ENCODE peak calls at places on chromosomes 4 and X, in four cellular contexts. One of them, this sample, is unnamed.

GRCh38 chrX:48540015-48540350 is 469 bp downstream of the TBC1D25 start:
- DNase-seq in thyroid gland: no peak
- DNase-seq in lower leg skin: no peak
- DNase-seq in heart left ventricle: no peak
- DNase-seq in this sample: no peak

GRCh38 chr4:112510468-112511293 is 5.3 kb downstream of the NEUROG2 start:
- DNase-seq in thyroid gland: no peak
- DNase-seq in heart left ventricle: no peak
- DNase-seq in lower leg skin: no peak
- DNase-seq in this sample: no peak

GRCh38 chr4:184039963-184040383 is 134.9 kb downstream of the STOX2 start:
- DNase-seq in lower leg skin: no peak
- DNase-seq in heart left ventricle: peak
- DNase-seq in thyroid gland: no peak
- DNase-seq in this sample: no peak

GRCh38 chr4:45350438-45350837 is 624.1 kb upstream of the GNPDA2 start:
- DNase-seq in thyroid gland: no peak
- DNase-seq in lower leg skin: no peak
- DNase-seq in heart left ventricle: no peak
- DNase-seq in this sample: no peak

GRCh38 chr4:40916880-40917279 is 167.1 kb downstream of the NSUN7 start:
- DNase-seq in heart left ventricle: peak
- DNase-seq in lower leg skin: no peak
- DNase-seq in thyroid gland: peak
- DNase-seq in this sample: no peak

GRCh38 chrX:107146670-107147069 is 28.0 kb upstream of the RBM41 start:
- DNase-seq in thyroid gland: no peak
- DNase-seq in lower leg skin: no peak
- DNase-seq in heart left ventricle: no peak
- DNase-seq in this sample: no peak

GRCh38 chrX:113512700-113513395 is 672.2 kb upstream of the AMOT start:
- DNase-seq in lower leg skin: no peak
- DNase-seq in heart left ventricle: no peak
- DNase-seq in thyroid gland: no peak
- DNase-seq in this sample: no peak

GRCh38 chr4:107908377-107908776 is 23.0 kb upstream of the CYP2U1 start:
- DNase-seq in thyroid gland: no peak
- DNase-seq in heart left ventricle: no peak
- DNase-seq in lower leg skin: no peak
- DNase-seq in this sample: no peak

GRCh38 chr4:184814686-184815045 is 11.1 kb downstream of the ACSL1 start:
- DNase-seq in lower leg skin: no peak
- DNase-seq in thyroid gland: no peak
- DNase-seq in heart left ventricle: no peak
- DNase-seq in this sample: no peak

GRCh38 chr4:163400911-163401310 is 57.2 kb downstream of the NPY5R start:
- DNase-seq in lower leg skin: no peak
- DNase-seq in heart left ventricle: no peak
- DNase-seq in thyroid gland: no peak
- DNase-seq in this sample: no peak

GRCh38 chrX:109629310-109629709 is 4.3 kb upstream of the KCNE5 start:
- DNase-seq in heart left ventricle: no peak
- DNase-seq in lower leg skin: no peak
- DNase-seq in thyroid gland: no peak
- DNase-seq in this sample: no peak

GRCh38 chr4:3418029-3418762 is 23.6 kb upstream of the HGFAC start:
- DNase-seq in lower leg skin: no peak
- DNase-seq in thyroid gland: no peak
- DNase-seq in heart left ventricle: no peak
- DNase-seq in this sample: no peak

GRCh38 chr4:38869511-38869910 is 1.9 kb downstream of the FAM114A1 start:
- DNase-seq in lower leg skin: no peak
- DNase-seq in thyroid gland: no peak
- DNase-seq in heart left ventricle: no peak
- DNase-seq in this sample: no peak

GRCh38 chrX:20712811-20713210 is 446.1 kb upstream of the RPS6KA3 start:
- DNase-seq in heart left ventricle: no peak
- DNase-seq in lower leg skin: no peak
- DNase-seq in thyroid gland: no peak
- DNase-seq in this sample: no peak

GRCh38 chr4:89640620-89641366 is 196.2 kb downstream of the SNCA start:
- DNase-seq in thyroid gland: peak
- DNase-seq in heart left ventricle: peak
- DNase-seq in lower leg skin: no peak
- DNase-seq in this sample: no peak

GRCh38 chr4:77072195-77072753 is 3.5 kb downstream of the CCNI start:
- DNase-seq in heart left ventricle: no peak
- DNase-seq in thyroid gland: peak
- DNase-seq in lower leg skin: no peak
- DNase-seq in this sample: no peak

GRCh38 chrX:107574054-107574683 is 54.1 kb upstream of the PRPS1 start:
- DNase-seq in lower leg skin: no peak
- DNase-seq in thyroid gland: no peak
- DNase-seq in heart left ventricle: no peak
- DNase-seq in this sample: no peak

GRCh38 chr4:120175272-120175671 is 108.6 kb upstream of the MAD2L1 start:
- DNase-seq in lower leg skin: no peak
- DNase-seq in thyroid gland: no peak
- DNase-seq in heart left ventricle: no peak
- DNase-seq in this sample: no peak

GRCh38 chr4:48343531-48343930 is 2.2 kb downstream of the SLAIN2 start:
- DNase-seq in heart left ventricle: no peak
- DNase-seq in lower leg skin: no peak
- DNase-seq in thyroid gland: no peak
- DNase-seq in this sample: no peak

GRCh38 chrX:134374294-134374693 is 85.7 kb upstream of the HPRT1 start:
- DNase-seq in lower leg skin: no peak
- DNase-seq in thyroid gland: no peak
- DNase-seq in heart left ventricle: no peak
- DNase-seq in this sample: no peak

GRCh38 chr4:47145630-47146029 is 114.3 kb downstream of the GABRB1 start:
- DNase-seq in heart left ventricle: no peak
- DNase-seq in thyroid gland: no peak
- DNase-seq in lower leg skin: no peak
- DNase-seq in this sample: no peak

GRCh38 chr4:114272226-114272625 is 292.8 kb upstream of the ARSJ start:
- DNase-seq in lower leg skin: no peak
- DNase-seq in thyroid gland: no peak
- DNase-seq in heart left ventricle: no peak
- DNase-seq in this sample: no peak

GRCh38 chr4:158371158-158371557 is 150.5 kb upstream of the RXFP1 start:
- DNase-seq in heart left ventricle: no peak
- DNase-seq in thyroid gland: no peak
- DNase-seq in lower leg skin: no peak
- DNase-seq in this sample: no peak

GRCh38 chrX:53682885-53683555 is 3.5 kb downstream of the HUWE1 start:
- DNase-seq in heart left ventricle: peak
- DNase-seq in thyroid gland: peak
- DNase-seq in lower leg skin: no peak
- DNase-seq in this sample: no peak

GRCh38 chr4:5773271-5773555 is 62.2 kb downstream of the EVC start:
- DNase-seq in thyroid gland: no peak
- DNase-seq in lower leg skin: no peak
- DNase-seq in heart left ventricle: no peak
- DNase-seq in this sample: no peak

GRCh38 chr4:144634978-144635747 is 10.8 kb upstream of the HHIP start:
- DNase-seq in lower leg skin: no peak
- DNase-seq in heart left ventricle: no peak
- DNase-seq in thyroid gland: no peak
- DNase-seq in this sample: no peak

GRCh38 chr4:74660866-74661265 is 133.5 kb downstream of the BTC start:
- DNase-seq in thyroid gland: no peak
- DNase-seq in lower leg skin: no peak
- DNase-seq in heart left ventricle: no peak
- DNase-seq in this sample: no peak

GRCh38 chr4:37891221-37892159 is 606 bp downstream of the TBC1D1 start:
- DNase-seq in lower leg skin: no peak
- DNase-seq in thyroid gland: peak
- DNase-seq in heart left ventricle: peak
- DNase-seq in this sample: no peak

GRCh38 chr4:139934336-139934735 is 219.6 kb downstream of the MAML3 start:
- DNase-seq in heart left ventricle: no peak
- DNase-seq in lower leg skin: no peak
- DNase-seq in thyroid gland: no peak
- DNase-seq in this sample: no peak

GRCh38 chrX:4550018-4550417 is 836.6 kb upstream of the PRKX start:
- DNase-seq in lower leg skin: no peak
- DNase-seq in thyroid gland: no peak
- DNase-seq in heart left ventricle: no peak
- DNase-seq in this sample: no peak

DNA sequence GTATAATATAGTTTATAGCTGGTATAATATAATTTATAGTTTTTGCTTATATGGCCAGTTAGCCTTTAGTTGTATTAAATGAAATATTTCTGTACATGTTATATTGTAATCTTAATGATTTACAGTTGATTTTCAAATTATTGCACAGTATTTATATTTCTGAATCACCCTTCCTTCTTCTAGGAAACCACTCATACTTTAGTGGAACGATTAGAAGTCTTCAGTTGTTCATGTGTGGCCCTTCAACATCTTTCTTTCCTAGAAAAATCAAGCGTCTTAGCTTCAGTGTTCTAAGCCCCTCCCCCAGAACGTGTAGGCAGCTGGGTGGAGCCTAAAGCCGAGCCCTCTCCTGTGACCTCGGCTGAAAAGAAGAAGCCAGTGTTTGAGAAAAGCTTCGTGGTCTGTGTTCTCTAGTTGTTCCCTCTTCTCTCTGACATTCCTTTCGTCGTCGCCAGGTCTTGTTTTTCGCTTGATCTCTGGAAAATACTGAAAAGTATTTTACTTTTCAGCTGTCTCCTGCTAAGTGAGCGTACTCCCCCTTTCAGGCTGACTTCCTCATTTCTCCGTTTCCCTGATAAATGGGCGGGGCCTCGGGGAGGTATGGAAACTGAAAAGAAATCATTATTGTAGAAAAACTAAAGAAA is at the start of gene C4orf33:
- DNase-seq in thyroid gland: peak
- DNase-seq in heart left ventricle: peak
- DNase-seq in lower leg skin: peak
- DNase-seq in this sample: peak
- TF ChIP-seq POLR2A in thyroid gland: no peak
- TF ChIP-seq POLR2A in heart left ventricle: no peak
- TF ChIP-seq POLR2A in lower leg skin: no peak
- TF ChIP-seq POLR2A in this sample: no peak

GRCh38 chr4:1854752-1855151 is 1.2 kb downstream of the LETM1 start:
- DNase-seq in thyroid gland: no peak
- DNase-seq in lower leg skin: no peak
- DNase-seq in heart left ventricle: no peak
- DNase-seq in this sample: no peak

GRCh38 chr4:1857931-1858330 is 2.0 kb upstream of the LETM1 start:
- DNase-seq in heart left ventricle: no peak
- DNase-seq in thyroid gland: no peak
- DNase-seq in lower leg skin: no peak
- DNase-seq in this sample: no peak

GRCh38 chr4:1856920-1857699 is 1.2 kb upstream of the LETM1 start:
- DNase-seq in heart left ventricle: peak
- DNase-seq in lower leg skin: no peak
- DNase-seq in thyroid gland: peak
- DNase-seq in this sample: no peak

GRCh38 chr4:1855334-1856070 is 454 bp downstream of the LETM1 start:
- DNase-seq in lower leg skin: no peak
- DNase-seq in heart left ventricle: peak
- DNase-seq in thyroid gland: peak
- DNase-seq in this sample: no peak

DNA sequence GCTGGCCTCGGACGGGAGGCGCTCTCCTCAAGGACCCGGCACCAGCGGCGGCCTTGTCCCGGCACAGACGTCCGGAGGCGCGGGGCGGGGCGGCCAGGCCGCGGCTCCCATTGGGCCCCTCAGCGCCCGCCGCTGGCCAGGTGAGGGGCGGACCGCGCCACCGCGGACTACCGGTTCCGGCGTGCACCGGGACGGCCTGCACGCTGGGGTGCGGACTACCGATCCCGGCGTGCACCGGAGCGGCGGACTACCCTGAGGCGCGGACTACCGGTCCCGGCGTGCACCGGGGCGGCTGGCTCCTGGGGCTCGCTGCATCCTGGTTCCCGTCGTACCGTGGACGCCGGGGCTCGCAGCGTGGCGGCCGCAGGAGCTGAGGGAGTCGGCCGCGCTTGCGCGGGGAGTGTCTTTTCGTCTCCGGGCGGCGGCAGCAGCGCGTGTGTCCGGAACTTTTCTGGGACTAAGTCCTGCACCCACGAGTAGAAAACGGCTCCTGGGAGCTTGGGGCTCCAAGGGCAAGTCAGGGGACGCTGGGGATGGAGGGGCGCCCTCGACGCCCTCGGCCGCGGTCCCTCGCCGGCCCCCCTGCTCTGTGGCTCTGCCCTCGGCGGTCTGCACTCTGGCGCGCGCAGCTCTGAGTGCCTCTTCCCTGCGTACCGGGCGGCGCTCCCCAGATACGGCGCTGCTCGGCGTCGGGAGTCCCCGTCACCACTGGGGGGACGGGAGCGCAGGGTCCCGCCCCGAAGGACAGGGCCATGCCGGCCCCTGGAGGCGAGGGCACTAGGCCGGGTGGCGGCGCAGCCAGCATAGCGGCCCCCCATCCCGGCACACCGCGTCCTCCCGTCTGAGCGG is at the start of gene LETM1:
- DNase-seq in lower leg skin: peak
- DNase-seq in heart left ventricle: peak
- DNase-seq in thyroid gland: peak
- DNase-seq in this sample: peak
- TF ChIP-seq POLR2A in lower leg skin: no peak
- TF ChIP-seq POLR2A in heart left ventricle: no peak
- TF ChIP-seq POLR2A in thyroid gland: no peak
- TF ChIP-seq POLR2A in this sample: peak

GRCh38 chr4:151325320-151326246 is at the start of gene SH3D19:
- DNase-seq in heart left ventricle: peak
- DNase-seq in lower leg skin: peak
- DNase-seq in thyroid gland: peak
- DNase-seq in this sample: peak
- TF ChIP-seq POLR2A in heart left ventricle: no peak
- TF ChIP-seq POLR2A in lower leg skin: no peak
- TF ChIP-seq POLR2A in thyroid gland: peak
- TF ChIP-seq POLR2A in this sample: peak

DNA sequence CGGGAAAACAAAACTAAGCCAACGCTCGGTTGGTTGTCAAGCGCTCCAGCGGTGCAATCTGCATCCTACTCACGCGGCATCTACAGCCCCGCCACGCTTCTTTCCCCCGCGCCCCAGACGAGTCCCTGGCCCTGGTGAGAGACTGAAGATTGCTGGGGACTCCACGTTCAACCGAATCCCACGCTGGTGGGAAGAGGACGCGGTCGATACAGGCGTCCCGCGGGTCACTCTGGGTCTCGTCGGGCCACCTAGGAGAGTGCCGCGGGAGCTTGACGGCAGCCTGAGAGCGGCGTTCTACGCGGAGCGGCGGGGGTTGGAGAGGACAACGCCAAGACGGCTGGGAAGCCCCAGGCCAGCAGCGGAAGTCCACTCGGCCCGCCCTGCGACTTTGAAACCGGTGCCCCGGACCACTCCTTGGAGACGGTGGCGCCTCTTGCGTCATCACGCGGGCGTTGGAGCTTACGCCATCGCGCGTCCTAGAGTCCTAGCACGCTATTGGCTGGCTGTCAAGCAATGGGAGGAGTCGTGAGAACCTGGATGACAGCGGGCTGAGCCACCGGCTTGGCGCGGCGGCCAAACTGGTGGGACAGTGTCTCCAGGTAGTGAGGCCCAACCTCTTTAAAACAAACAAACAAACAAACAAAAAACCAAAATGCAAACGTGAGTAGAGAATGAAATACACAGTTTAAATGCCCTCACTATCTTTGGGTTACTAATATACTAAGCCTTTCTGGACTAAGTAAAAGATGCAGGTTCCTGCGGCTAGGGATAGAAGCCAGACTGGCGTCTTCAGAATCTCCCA is at the start of gene SCLT1:
- DNase-seq in heart left ventricle: peak
- DNase-seq in thyroid gland: peak
- DNase-seq in lower leg skin: peak
- DNase-seq in this sample: peak
- TF ChIP-seq POLR2A in heart left ventricle: no peak
- TF ChIP-seq POLR2A in thyroid gland: no peak
- TF ChIP-seq POLR2A in lower leg skin: no peak
- TF ChIP-seq POLR2A in this sample: no peak